ENCODE peak calls at places on chromosomes 4 and X, in seven cellular contexts. V is brain microvascular endothelial cell, E is endothelial cell of umbilical vein, N is astrocyte, O is vagina, M is fibroblast of mammary gland, Q is endodermal cell. I is an unnamed sample.

GRCh38 chrX:46803140-46803539 is 33.7 kb upstream of the RP2 start:
- DNase-seq in M (peak), V (no peak), E (no peak), O (no peak), Q (peak), N (no peak), I (peak)

GRCh38 chr4:107449611-107450369 is 270.2 kb downstream of the PAPSS1 start:
- DNase-seq in N (no peak), E (peak), O (no peak), Q (no peak), M (no peak), V (no peak), I (no peak)

GRCh38 chr4:152138451-152138850 is 377.6 kb upstream of the GATB start:
- DNase-seq in V (no peak), N (no peak), E (no peak), M (no peak), Q (no peak), O (no peak), I (no peak)

GRCh38 chrX:53456254-53456653 is 22.1 kb upstream of the HSD17B10 start:
- DNase-seq in O (no peak), E (no peak), M (peak), Q (no peak), N (peak), V (no peak), I (peak)

GRCh38 chrX:96984538-96984937 is 100.8 kb downstream of the RPA4 start:
- DNase-seq in E (no peak), N (no peak), M (no peak), O (no peak), V (no peak), Q (no peak), I (no peak)

GRCh38 chr4:187504974-187505797 is 490.4 kb upstream of the ZFP42 start:
- DNase-seq in N (no peak), Q (peak), O (no peak), V (no peak), E (no peak), M (no peak), I (peak)

GRCh38 chr4:113026556-113026955 is 22.9 kb upstream of the ANK2 start:
- DNase-seq in O (no peak), M (peak), V (peak), Q (no peak), N (peak), E (no peak), I (peak)

GRCh38 chr4:39855909-39856512 is 121.7 kb downstream of the PDS5A start:
- DNase-seq in Q (no peak), E (peak), O (no peak), V (peak), N (peak), M (peak), I (peak)

GRCh38 chr4:82753725-82754410 is 44.7 kb downstream of the SCD5 start:
- DNase-seq in O (no peak), E (peak), N (no peak), Q (peak), V (no peak), M (no peak), I (peak)

GRCh38 chrX:49725923-49726904 is 30.4 kb upstream of the PAGE1 start:
- DNase-seq in Q (no peak), M (no peak), N (no peak), V (no peak), E (no peak), O (no peak), I (no peak)

GRCh38 chr4:114729339-114729738 is 130.7 kb downstream of the UGT8 start:
- DNase-seq in O (no peak), V (no peak), M (no peak), E (no peak), Q (peak), N (no peak), I (no peak)

GRCh38 chrX:21493226-21493850 is 119.1 kb downstream of the CNKSR2 start:
- DNase-seq in E (peak), V (peak), M (peak), Q (no peak), O (no peak), N (peak), I (no peak)

GRCh38 chr4:14596904-14597303 is 405.4 kb upstream of the CPEB2 start:
- DNase-seq in M (no peak), O (no peak), N (no peak), E (no peak), V (no peak), Q (peak), I (peak)

GRCh38 chr4:165592386-165592785 is 213.6 kb downstream of the CPE start:
- DNase-seq in V (no peak), N (peak), E (no peak), O (no peak), M (peak), Q (no peak), I (no peak)

GRCh38 chr4:8117278-8117682 is 41.3 kb downstream of the ABLIM2 start:
- DNase-seq in O (no peak), V (peak), E (peak), M (peak), N (no peak), Q (peak), I (peak)

GRCh38 chr4:182938213-182938645 is 21.0 kb upstream of the DCTD start:
- DNase-seq in Q (peak), M (peak), O (peak), V (no peak), N (peak), E (peak), I (peak)

GRCh38 chr4:13545394-13545808 is 1.1 kb upstream of the NKX3-2 start:
- DNase-seq in O (no peak), N (no peak), V (no peak), Q (no peak), M (no peak), E (no peak), I (no peak)

GRCh38 chr4:104860227-104861123 is 286.2 kb upstream of the TET2 start:
- DNase-seq in N (peak), V (peak), M (peak), O (no peak), E (peak), Q (peak), I (peak)

GRCh38 chrX:106300239-106300638 is 132.1 kb downstream of the PWWP3B start:
- DNase-seq in E (no peak), O (no peak), Q (no peak), N (peak), V (no peak), M (peak), I (peak)

GRCh38 chr4:11496313-11496956 is 67.7 kb upstream of the HS3ST1 start:
- DNase-seq in O (no peak), E (no peak), M (no peak), V (no peak), Q (no peak), N (peak), I (peak)

GRCh38 chrX:73932522-73932921 is 369.5 kb downstream of the CHIC1 start:
- DNase-seq in O (no peak), N (no peak), V (no peak), M (no peak), E (no peak), Q (no peak), I (no peak)

GRCh38 chr4:98653006-98653405 is 5.4 kb downstream of the TSPAN5 start:
- DNase-seq in Q (no peak), V (peak), M (peak), O (no peak), N (peak), E (no peak), I (peak)

GRCh38 chr4:48127882-48128394 is 6.1 kb downstream of the TXK start:
- DNase-seq in N (peak), E (peak), O (no peak), V (peak), M (peak), Q (peak), I (peak)

GRCh38 chr4:41935652-41936021 is 408 bp downstream of the TMEM33 start:
- DNase-seq in O (no peak), V (no peak), N (no peak), E (no peak), Q (no peak), M (peak), I (peak)

GRCh38 chr4:152109585-152110509 is 349.0 kb upstream of the GATB start:
- DNase-seq in E (peak), V (no peak), N (no peak), M (peak), Q (no peak), O (peak), I (no peak)

GRCh38 chrX:22124098-22124497 is 92.0 kb downstream of the PHEX start:
- DNase-seq in N (peak), V (no peak), Q (no peak), M (peak), O (no peak), E (no peak), I (peak)

GRCh38 chrX:7647826-7648225 is 195.1 kb upstream of the VCX start:
- DNase-seq in V (no peak), Q (no peak), M (no peak), E (no peak), N (no peak), O (no peak), I (no peak)

GRCh38 chrX:118178450-118178849 is 61.8 kb upstream of the KLHL13 start:
- DNase-seq in M (no peak), N (no peak), O (no peak), E (no peak), V (no peak), Q (peak), I (no peak)

GRCh38 chr4:34464196-34464595 is 1780.1 kb downstream of the ARAP2 start:
- DNase-seq in O (no peak), E (no peak), Q (no peak), N (no peak), M (no peak), V (no peak), I (no peak)

GRCh38 chr4:108874806-108875205 is 112.0 kb upstream of the ETNPPL start:
- DNase-seq in E (no peak), Q (no peak), N (no peak), M (no peak), V (no peak), O (no peak), I (no peak)

GRCh38 chrX:71143508-71143907 is 1.1 kb upstream of the NLGN3 start:
- DNase-seq in E (no peak), N (no peak), Q (no peak), O (no peak), M (peak), V (no peak), I (no peak)

DNA sequence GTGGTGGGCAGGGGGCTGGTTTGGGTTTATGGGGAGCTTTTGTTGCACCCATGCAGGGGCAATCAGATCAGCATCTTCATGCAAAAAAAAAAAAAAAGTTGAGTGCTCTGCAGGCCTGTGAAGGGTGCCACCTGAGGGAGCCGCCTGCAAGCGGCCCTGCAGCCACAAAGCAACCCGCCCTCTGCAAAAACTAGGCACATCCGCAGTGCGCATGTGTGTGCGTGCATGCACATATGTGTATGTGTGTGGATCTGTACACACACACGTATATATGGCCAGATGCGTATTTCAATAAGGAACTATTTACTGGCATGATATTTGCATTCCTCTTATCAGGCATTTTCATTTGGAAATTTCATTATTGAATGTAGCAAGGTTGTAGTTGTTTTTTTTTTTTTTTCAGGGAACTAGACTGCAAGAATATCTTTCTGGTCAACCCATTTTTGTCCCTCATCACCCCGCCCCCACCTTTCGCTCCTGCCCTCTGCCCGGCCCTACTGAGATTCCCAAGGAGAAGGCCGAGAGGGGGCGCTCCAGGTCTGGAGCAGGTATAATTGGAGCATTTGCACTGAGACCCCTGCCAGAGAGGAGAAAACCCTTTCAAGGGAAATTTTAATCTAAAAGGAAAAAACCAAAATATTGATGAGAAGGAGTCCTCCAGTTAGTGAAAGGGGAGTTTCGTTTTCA is 18.1 kb downstream of the CCNQ start:
- DNase-seq in O (no peak), Q (peak), E (peak), N (no peak), V (no peak), M (no peak), I (no peak)
- TF ChIP-seq CTCF in O (no peak), Q (peak), E (peak), N (no peak), V (peak), M (peak), I (no peak)

GRCh38 chrX:139204903-139205667 is 325.5 kb upstream of the F9 start:
- DNase-seq in M (no peak), Q (peak), N (peak), V (no peak), O (no peak), E (no peak), I (peak)
- H3K4me3 ChIP-seq in M (peak), Q (peak), N (peak), V (peak), O (peak), E (no peak), I (peak)

GRCh38 chr4:151045907-151046306 is 30.8 kb upstream of the LRBA start:
- DNase-seq in Q (peak), N (no peak), E (peak), M (no peak), V (no peak), O (no peak), I (peak)
- TF ChIP-seq CTCF in Q (peak), N (no peak), E (peak), M (no peak), V (no peak), O (no peak), I (no peak)

DNA sequence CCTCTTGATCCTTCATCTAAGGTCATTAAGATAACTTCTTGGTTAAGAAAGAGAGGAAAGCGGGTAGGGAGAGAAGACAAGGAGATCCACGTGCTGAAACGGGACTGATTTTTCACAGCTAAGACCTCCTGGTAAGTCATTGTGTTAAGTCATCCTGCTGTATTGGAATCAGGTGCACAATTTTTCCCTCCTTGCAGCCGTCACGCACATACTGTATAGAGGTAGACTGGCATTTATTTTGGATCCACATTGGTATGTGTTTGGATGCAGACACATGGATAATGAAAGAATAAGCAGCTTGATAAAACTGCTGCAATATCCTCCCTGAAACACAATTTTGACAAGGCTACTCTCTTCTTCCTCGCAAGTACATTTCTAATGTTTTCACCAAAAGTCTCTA is 60.1 kb upstream of the NAP1L5 start:
- DNase-seq in O (no peak), Q (no peak), V (no peak), M (no peak), E (no peak), N (no peak), I (no peak)
- H3K4me3 ChIP-seq in O (no peak), Q (peak), V (no peak), M (no peak), E (no peak), N (no peak), I (no peak)

GRCh38 chrX:5236096-5236495 is 992.6 kb downstream of the NLGN4X start:
- DNase-seq in N (no peak), Q (peak), V (no peak), E (no peak), O (no peak), M (no peak), I (no peak)
- TF ChIP-seq CTCF in N (no peak), Q (peak), V (no peak), E (no peak), O (no peak), M (no peak), I (no peak)

DNA sequence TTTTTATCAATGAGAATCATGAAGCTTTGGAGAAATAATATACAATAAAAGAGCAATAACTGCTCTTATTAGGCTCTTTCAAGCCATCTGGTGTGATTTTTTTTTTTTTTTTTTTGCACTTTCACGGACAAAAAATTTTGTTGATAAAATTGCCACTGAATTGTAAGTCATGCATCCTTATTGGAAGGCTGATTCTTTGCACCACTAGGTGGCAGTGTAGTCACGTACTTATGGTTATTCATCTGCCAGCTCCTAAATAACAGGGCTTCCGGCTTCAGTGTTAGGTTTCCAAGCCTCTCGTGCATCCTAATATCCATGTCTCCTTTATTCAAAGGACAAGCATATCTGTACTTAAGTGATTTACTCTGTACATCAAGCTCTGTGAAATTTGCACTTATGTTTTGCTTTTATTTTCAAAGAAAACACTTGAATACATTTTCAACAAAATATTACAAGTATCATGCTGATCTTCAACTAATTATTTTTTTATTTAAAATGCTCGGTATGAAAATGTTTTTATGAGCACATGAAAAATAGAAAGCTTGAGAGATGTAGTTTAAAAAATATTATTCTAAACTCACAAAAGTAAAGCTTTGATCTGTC is 1578.3 kb upstream of the TENM3 start:
- DNase-seq in O (no peak), V (peak), M (peak), E (peak), N (peak), Q (peak), I (peak)
- H3K4me3 ChIP-seq in O (no peak), V (no peak), M (no peak), E (no peak), N (no peak), Q (no peak), I (no peak)

GRCh38 chr4:145507636-145508035 is 26.0 kb downstream of the SMAD1 start:
- DNase-seq in N (peak), Q (no peak), V (no peak), M (peak), O (no peak), E (peak), I (peak)
- TF ChIP-seq CTCF in N (no peak), Q (no peak), V (no peak), M (no peak), O (no peak), E (no peak), I (no peak)

GRCh38 chr4:26953361-26953760 is 92.7 kb downstream of the STIM2 start:
- DNase-seq in E (no peak), V (no peak), M (no peak), N (peak), Q (no peak), O (no peak), I (no peak)
- H3K4me3 ChIP-seq in E (no peak), V (no peak), M (no peak), N (no peak), Q (no peak), O (no peak), I (no peak)

I was measured in epithelial cell of esophagus.